ENCODE peak calls at places on chromosomes 11 and 22, in seven cellular contexts. S is dorsolateral prefrontal cortex, C is tibial nerve, Q is IMR-90, R is prostate gland, O is fibroblast of lung, J is GM10248. F is an unnamed sample.

GRCh38 chr11:31355131-31355530 is 14.4 kb downstream of the DCDC1 start:
- DNase-seq in R (no peak), S (no peak), O (no peak), C (no peak), J (no peak), Q (peak), F (no peak)

GRCh38 chr11:116852261-116853125 is 15.1 kb upstream of the APOA1 start:
- DNase-seq in S (no peak), J (no peak), C (no peak), Q (peak), R (peak), O (peak), F (no peak)

GRCh38 chr11:61531033-61531432 is 22.5 kb downstream of the LRRC10B start:
- DNase-seq in O (no peak), S (no peak), J (no peak), R (no peak), C (no peak), Q (no peak), F (no peak)

GRCh38 chr22:34019190-34019845 is 99.0 kb upstream of the LARGE1 start:
- DNase-seq in J (no peak), R (no peak), S (no peak), C (no peak), O (no peak), Q (no peak), F (no peak)

GRCh38 chr11:9053631-9054030 is 37.8 kb downstream of the SCUBE2 start:
- DNase-seq in C (no peak), S (no peak), J (no peak), O (peak), Q (peak), R (no peak), F (no peak)

GRCh38 chr22:47164514-47165337 is 402.3 kb downstream of the TBC1D22A start:
- DNase-seq in S (no peak), O (no peak), J (no peak), Q (no peak), R (no peak), C (peak), F (no peak)

GRCh38 chr11:75896843-75897419 is 81.9 kb downstream of the UVRAG start:
- DNase-seq in O (peak), S (no peak), C (no peak), Q (peak), R (no peak), J (no peak), F (no peak)

GRCh38 chr11:117044287-117045035 is 53.8 kb downstream of the SIK3 start:
- DNase-seq in J (no peak), C (no peak), O (no peak), R (no peak), Q (no peak), S (no peak), F (no peak)

GRCh38 chr11:70711095-70711910 is 313.0 kb downstream of the CTTN start:
- DNase-seq in O (no peak), J (no peak), S (no peak), R (no peak), C (no peak), Q (no peak), F (no peak)

GRCh38 chr11:87809256-87809655 is 366.0 kb downstream of the RAB38 start:
- DNase-seq in O (no peak), C (no peak), Q (no peak), R (no peak), J (no peak), S (no peak), F (no peak)

GRCh38 chr11:73313652-73314051 is 5.6 kb downstream of the ARHGEF17 start:
- DNase-seq in R (no peak), Q (no peak), S (no peak), O (no peak), C (no peak), J (no peak), F (no peak)

GRCh38 chr11:76698321-76699043 is 27.9 kb upstream of the LRRC32 start:
- DNase-seq in O (no peak), S (no peak), R (no peak), J (no peak), Q (no peak), C (no peak), F (no peak)

GRCh38 chr11:68763926-68764657 is 12.8 kb upstream of the TESMIN start:
- DNase-seq in C (no peak), S (no peak), Q (no peak), J (no peak), O (no peak), R (no peak), F (no peak)
- TF ChIP-seq CTCF in C (no peak), S (no peak), Q (no peak), J (peak), O (no peak), R (no peak), F (no peak)

DNA sequence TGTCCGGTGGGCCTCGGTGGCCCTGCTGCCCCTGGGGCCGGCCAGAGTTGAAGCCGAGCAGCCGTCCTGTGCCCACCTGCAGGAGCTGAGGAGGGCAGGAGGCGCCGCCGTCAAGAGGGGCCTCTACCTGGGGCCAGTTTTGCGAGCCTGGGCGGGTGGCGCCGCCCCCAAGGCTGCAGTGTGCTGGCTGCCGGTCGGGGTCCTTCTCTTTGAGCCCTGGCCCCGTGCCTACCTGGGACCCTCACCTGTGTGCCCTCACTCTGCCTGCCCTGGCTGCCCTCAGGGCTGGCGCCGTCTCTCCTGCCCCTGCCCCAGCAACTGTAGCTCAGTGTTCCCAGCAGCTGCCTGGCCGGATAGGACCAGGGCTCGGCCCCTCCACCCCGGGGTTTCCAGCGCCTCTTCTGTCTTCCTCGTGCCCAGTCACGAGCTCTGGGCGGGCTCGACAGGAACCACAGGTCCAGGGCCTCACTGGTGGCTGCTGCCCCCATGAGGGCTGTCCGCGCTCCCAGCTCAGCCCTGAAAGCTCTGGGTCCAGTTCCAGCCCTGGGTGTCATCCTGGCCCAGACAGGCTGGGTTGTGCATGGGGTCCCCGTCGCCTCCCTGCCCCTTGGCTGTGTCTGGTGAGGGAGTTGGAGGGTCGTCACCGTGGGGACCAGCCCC is 38.3 kb downstream of the MOB2 start:
- DNase-seq in J (no peak), Q (no peak), S (peak), R (no peak), O (no peak), C (no peak), F (no peak)
- TF ChIP-seq CTCF in J (no peak), Q (no peak), S (peak), R (no peak), O (no peak), C (peak), F (no peak)

DNA sequence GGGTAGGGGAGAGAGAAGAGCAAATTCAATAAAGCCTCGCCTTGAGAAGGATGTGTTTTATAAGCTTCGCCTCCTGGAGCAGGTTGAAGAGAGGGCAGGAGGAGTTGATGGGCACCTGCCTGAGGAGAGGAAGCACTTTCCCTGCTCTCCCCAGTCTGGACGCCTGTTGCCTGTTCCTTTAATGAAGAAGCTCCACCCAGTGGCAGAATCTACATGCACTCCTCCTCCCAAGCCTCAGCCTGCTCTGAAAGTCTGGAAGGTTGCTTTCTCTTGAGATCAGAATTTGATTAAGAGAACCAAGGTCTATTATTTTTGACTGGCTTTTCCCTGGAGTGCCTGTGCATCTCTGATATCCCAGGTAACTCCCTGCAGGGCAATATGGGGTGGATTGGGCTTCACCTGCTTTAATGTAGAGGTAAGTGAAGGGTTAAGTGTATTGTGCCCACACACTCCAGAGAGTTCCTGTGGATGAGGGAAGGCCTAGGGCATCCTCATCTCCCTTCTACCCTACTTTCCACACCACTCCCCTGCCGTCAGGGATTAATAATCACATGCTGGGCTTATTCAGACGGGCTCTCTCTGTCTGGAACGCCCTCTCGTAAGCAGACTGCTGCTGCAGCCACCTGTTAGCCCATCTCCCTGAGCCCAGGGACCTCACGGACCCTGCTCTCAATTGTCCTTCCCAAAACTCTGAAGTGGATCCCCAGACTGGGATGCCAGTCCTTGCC is 22.3 kb downstream of the NTM start:
- DNase-seq in Q (no peak), O (no peak), C (no peak), S (no peak), J (no peak), R (no peak), F (no peak)
- TF ChIP-seq CTCF in Q (no peak), O (no peak), C (no peak), S (peak), J (no peak), R (no peak), F (no peak)

DNA sequence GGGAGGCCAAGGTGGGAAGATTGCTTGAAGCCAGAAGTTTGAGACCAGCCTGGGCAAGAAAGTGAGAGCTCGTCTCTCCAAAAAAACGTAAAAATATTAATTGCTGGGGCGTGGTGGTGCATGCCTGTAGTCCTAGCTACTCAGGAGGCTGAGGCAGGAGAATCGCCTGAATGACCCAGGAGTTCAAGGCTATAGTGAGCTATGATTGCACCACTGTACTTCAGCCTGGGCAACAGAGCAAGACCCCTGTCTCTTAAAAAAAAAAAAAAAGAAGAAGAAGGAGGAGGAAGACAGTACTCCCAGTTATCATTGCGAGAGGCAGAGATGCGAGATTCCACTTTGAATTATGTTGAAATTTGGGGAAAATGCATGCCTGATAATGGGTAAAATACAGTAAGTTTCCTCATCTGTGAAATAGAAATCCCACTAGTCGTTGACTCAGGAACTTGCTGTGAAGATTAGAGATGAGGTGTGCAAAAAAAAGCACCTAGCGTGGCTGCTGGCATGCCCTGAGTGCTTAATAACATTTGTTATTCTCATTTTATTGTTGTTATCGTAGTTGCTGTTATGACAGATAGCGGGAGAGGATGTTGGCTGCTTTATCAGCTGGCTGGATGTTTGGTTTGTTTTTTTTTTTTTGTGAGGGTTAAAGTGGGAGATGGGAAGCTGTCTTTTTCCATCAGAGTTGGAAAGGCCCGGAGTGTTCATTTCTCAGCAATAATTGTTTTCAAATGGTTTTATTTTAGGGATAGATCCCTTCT is 33.5 kb downstream of the BCR start:
- DNase-seq in C (no peak), Q (no peak), J (no peak), R (no peak), O (no peak), S (no peak), F (no peak)
- TF ChIP-seq CTCF in C (no peak), Q (no peak), J (no peak), R (no peak), O (no peak), S (no peak), F (no peak)

GRCh38 chr11:59939482-59939881 is 1.2 kb downstream of the OOSP1 start:
- DNase-seq in R (no peak), Q (no peak), S (no peak), J (no peak), O (no peak), C (no peak), F (no peak)

GRCh38 chr11:59941091-59941490 is 2.9 kb downstream of the OOSP1 start:
- DNase-seq in J (no peak), S (no peak), C (no peak), R (no peak), Q (no peak), O (no peak), F (no peak)

GRCh38 chr11:59938718-59939117 is 486 bp downstream of the OOSP1 start:
- DNase-seq in S (no peak), R (no peak), J (no peak), C (no peak), O (no peak), Q (no peak), F (no peak)

GRCh38 chr11:59943996-59944395 is 5.8 kb downstream of the OOSP1 start:
- DNase-seq in J (no peak), R (no peak), O (no peak), C (no peak), S (no peak), Q (no peak), F (no peak)

DNA sequence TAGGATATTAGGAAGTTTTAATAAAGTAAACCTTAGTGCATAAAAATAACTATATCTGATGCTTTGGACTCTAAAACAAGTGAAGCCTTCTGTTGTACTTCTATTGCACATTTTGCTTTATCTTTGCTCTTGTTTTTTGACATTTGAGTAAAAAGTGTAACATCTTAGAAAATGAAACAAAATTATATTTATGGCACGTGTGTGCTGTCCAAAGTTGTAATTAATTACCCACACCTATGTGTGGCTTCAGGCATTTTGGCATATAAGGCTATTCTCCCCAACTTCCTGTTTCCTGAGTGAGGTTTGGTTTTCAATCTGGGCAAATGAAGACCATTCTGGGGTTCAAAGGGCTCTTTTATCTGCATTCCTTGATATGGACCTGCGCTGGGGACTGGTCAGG is at the start of gene OOSP1:
- DNase-seq in J (no peak), R (no peak), S (no peak), O (no peak), C (no peak), Q (no peak), F (no peak)
- TF ChIP-seq CTCF in J (no peak), R (no peak), S (no peak), O (no peak), C (no peak), Q (no peak), F (no peak)